ENCODE peak calls at places on chromosomes 7 and 10, in four cellular contexts. L is NCI-H1092, A is kidney epithelial cell, U is NCI-H1105. Z is an unnamed sample.
A peak's percentile ranks its signal among the peaks of the same experiment; 100 is the strongest.

GRCh38 chr7:137508437-137509175 is 165.1 kb upstream of the PTN start:
- DNase-seq in L (no peak), A (peak; percentile 74), U (no peak), Z (peak; percentile 50)

GRCh38 chr7:153381275-153382119 is 621.9 kb downstream of the ACTR3B start:
- DNase-seq in L (peak; percentile 58), A (no peak), U (peak; percentile 11), Z (no peak)

GRCh38 chr7:120858299-120858636 is 324 bp upstream of the TSPAN12 start:
- DNase-seq in L (no peak), A (no peak), U (no peak), Z (no peak)

GRCh38 chr10:71720304-71720672 is 710 bp upstream of the C10orf105 start:
- DNase-seq in L (no peak), A (no peak), U (no peak), Z (no peak)

GRCh38 chr7:101792051-101792651 is 25.3 kb upstream of the CUX1 start:
- DNase-seq in L (no peak), A (peak; percentile 78), U (no peak), Z (peak; percentile 53)

GRCh38 chr7:31500656-31501055 is 13.2 kb upstream of the ITPRID1 start:
- DNase-seq in L (no peak), A (no peak), U (no peak), Z (no peak)

GRCh38 chr10:84397735-84398144 is 69.4 kb downstream of the CCSER2 start:
- DNase-seq in L (no peak), A (no peak), U (no peak), Z (no peak)

GRCh38 chr10:76429642-76430041 is 998.2 kb downstream of the LRMDA start:
- DNase-seq in L (no peak), A (no peak), U (no peak), Z (no peak)

GRCh38 chr7:91249506-91250233 is 14.6 kb upstream of the FZD1 start:
- DNase-seq in L (no peak), A (peak; percentile 66), U (no peak), Z (no peak)

GRCh38 chr7:141945356-141945755 is 1.4 kb downstream of the CLEC5A start:
- DNase-seq in L (no peak), A (no peak), U (no peak), Z (no peak)

GRCh38 chr7:75977741-75978140 is 16.7 kb downstream of the TMEM120A start:
- DNase-seq in L (peak; percentile 53), A (no peak), U (no peak), Z (no peak)

GRCh38 chr7:38781991-38782390 is 127.0 kb downstream of the VPS41 start:
- DNase-seq in L (peak; percentile 15), A (no peak), U (no peak), Z (no peak)

GRCh38 chr10:132774179-132774904 is 11.6 kb downstream of the NKX6-2 start:
- DNase-seq in L (no peak), A (no peak), U (no peak), Z (no peak)

GRCh38 chr7:137081694-137082093 is 213.2 kb downstream of the CHRM2 start:
- DNase-seq in L (no peak), A (no peak), U (no peak), Z (no peak)

GRCh38 chr7:6436385-6436685 is 11.4 kb downstream of the DAGLB start:
- DNase-seq in L (no peak), A (no peak), U (no peak), Z (peak; percentile 42)

GRCh38 chr7:152443586-152443985 is 7.8 kb upstream of the KMT2C start:
- DNase-seq in L (no peak), A (no peak), U (no peak), Z (no peak)

GRCh38 chr10:132232553-132232949 is 45.8 kb downstream of the DPYSL4 start:
- DNase-seq in L (no peak), A (no peak), U (no peak), Z (peak; percentile 58)

GRCh38 chr7:29843106-29843505 is 36.8 kb downstream of the WIPF3 start:
- DNase-seq in L (peak; percentile 65), A (no peak), U (peak; percentile 84), Z (no peak)

GRCh38 chr10:48651293-48651692 is 33.4 kb upstream of the WDFY4 start:
- DNase-seq in L (no peak), A (no peak), U (peak; percentile 44), Z (no peak)

GRCh38 chr7:85554294-85554877 is 367.5 kb upstream of the SEMA3D start:
- DNase-seq in L (peak; percentile 39), A (peak; percentile 77), U (peak; percentile 32), Z (peak; percentile 73)